ENCODE peak calls at places on chromosomes 11 and 22, in seven cellular contexts. B is stomach, U is GM23338, M is endothelial cell of umbilical vein, Z is transverse colon, E is HCT116, A is upper lobe of left lung. Q is an unnamed sample.

GRCh38 chr11:19530505-19530904 is 182.1 kb upstream of the NAV2 start:
- DNase-seq in B (no peak), M (no peak), Z (no peak), E (no peak), U (no peak), A (no peak), Q (no peak)

GRCh38 chr11:116188350-116188749 is 584.4 kb downstream of the BUD13 start:
- DNase-seq in E (no peak), U (no peak), M (no peak), A (no peak), B (no peak), Z (no peak), Q (no peak)

GRCh38 chr11:64094463-64095223 is 58.9 kb downstream of the FLRT1 start:
- DNase-seq in A (no peak), E (peak), Z (peak), U (no peak), M (peak), B (no peak), Q (peak)

GRCh38 chr11:134524876-134525845 is 113.1 kb upstream of the B3GAT1 start:
- DNase-seq in Z (peak), B (no peak), E (no peak), A (no peak), U (no peak), M (no peak), Q (peak)

GRCh38 chr11:44572431-44572830 is 7.0 kb downstream of the CD82 start:
- DNase-seq in Z (no peak), B (no peak), U (no peak), A (no peak), E (no peak), M (no peak), Q (no peak)

GRCh38 chr11:64048042-64048854 is 12.5 kb downstream of the FLRT1 start:
- DNase-seq in E (no peak), U (no peak), Z (no peak), A (peak), B (no peak), M (no peak), Q (peak)

GRCh38 chr11:92811341-92811740 is 158.1 kb upstream of the MTNR1B start:
- DNase-seq in B (no peak), A (no peak), Z (no peak), U (no peak), E (no peak), M (no peak), Q (no peak)

GRCh38 chr22:20378110-20378509 is 15.8 kb upstream of the ZNF74 start:
- DNase-seq in A (no peak), U (no peak), M (no peak), Z (no peak), E (no peak), B (no peak), Q (no peak)

GRCh38 chr22:26777402-26777801 is 120.0 kb downstream of the MIAT start:
- DNase-seq in B (no peak), Z (no peak), U (peak), A (no peak), E (no peak), M (no peak), Q (no peak)

GRCh38 chr11:31487848-31488247 is 21.6 kb downstream of the IMMP1L start:
- DNase-seq in Z (no peak), E (peak), M (peak), A (no peak), B (no peak), U (peak), Q (no peak)

GRCh38 chr11:24496728-24497396 is at the start of gene LUZP2:
- DNase-seq in A (peak), Z (no peak), E (no peak), B (no peak), M (peak), U (peak), Q (no peak)

GRCh38 chr11:44840526-44840925 is 110.2 kb downstream of the TP53I11 start:
- DNase-seq in Z (no peak), A (no peak), B (no peak), M (no peak), U (no peak), E (no peak), Q (no peak)

GRCh38 chr22:45972091-45972867 is 4.7 kb downstream of the WNT7B start:
- DNase-seq in B (no peak), Z (no peak), E (no peak), U (peak), A (peak), M (no peak), Q (no peak)

GRCh38 chr11:118921929-118922744 is 3.6 kb downstream of the BCL9L start:
- DNase-seq in M (peak), U (peak), E (no peak), A (peak), Z (peak), B (peak), Q (peak)

GRCh38 chr11:2741377-2742131 is 41.8 kb upstream of the KCNQ1OT1 start:
- DNase-seq in Z (no peak), E (no peak), B (no peak), A (peak), U (no peak), M (no peak), Q (peak)

GRCh38 chr11:111331711-111332479 is 33.5 kb downstream of the POU2AF3 start:
- DNase-seq in A (no peak), Z (no peak), U (no peak), B (no peak), E (no peak), M (no peak), Q (peak)

GRCh38 chr22:35435201-35435712 is 35.3 kb downstream of the MCM5 start:
- DNase-seq in M (no peak), A (no peak), E (no peak), U (no peak), Z (no peak), B (no peak), Q (no peak)
- TF ChIP-seq POLR2AphosphoS5 in M (no peak), A (no peak), E (no peak), U (no peak), Z (no peak), B (no peak), Q (no peak)

DNA sequence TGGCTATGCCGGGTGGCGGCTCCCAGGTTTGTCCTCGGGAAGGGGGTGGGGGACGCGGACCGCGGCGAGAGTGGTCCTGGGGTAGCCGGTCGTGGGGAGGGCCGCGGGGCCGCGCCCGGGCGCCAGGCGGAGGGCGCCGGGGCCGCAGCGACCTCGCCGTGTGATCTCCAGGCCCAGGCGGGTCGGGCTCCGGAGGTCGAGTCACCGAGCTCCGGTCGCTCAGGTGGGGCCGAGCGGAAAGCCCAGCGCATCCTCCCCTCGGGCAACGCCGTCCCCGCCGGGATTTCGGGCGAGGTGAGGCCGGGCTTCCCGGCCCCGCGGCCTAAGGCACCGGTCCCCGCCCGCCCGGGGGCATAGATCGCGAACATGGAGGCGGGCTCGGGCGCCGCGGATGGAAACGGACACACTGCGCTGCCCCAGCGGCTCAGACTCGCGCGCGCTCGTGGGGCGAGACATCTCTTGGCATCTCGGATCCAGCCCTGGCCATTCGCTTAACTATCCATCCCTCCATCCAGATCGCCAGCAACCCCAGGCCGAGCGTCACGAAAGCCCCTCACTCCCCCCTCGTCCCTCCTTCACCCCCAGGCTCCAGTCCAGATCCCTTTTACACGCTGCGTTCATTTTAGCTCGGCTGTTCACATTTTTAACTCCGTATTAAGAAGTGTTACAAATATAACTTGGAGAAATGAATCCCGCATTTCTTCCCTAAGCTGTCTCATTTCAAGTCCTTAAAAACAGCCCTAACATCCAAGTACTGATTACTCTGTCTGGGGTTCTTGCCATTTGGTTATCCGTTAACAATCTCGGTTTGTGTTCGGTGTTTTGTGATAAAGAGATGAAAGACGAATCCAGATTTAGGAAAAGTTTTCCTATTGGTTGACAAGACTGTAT is 460 bp downstream of the ZC3H12C start:
- DNase-seq in A (peak), E (peak), M (peak), B (peak), Z (peak), U (peak), Q (peak)
- TF ChIP-seq POLR2AphosphoS5 in A (peak), E (no peak), M (no peak), B (no peak), Z (no peak), U (no peak), Q (peak)

DNA sequence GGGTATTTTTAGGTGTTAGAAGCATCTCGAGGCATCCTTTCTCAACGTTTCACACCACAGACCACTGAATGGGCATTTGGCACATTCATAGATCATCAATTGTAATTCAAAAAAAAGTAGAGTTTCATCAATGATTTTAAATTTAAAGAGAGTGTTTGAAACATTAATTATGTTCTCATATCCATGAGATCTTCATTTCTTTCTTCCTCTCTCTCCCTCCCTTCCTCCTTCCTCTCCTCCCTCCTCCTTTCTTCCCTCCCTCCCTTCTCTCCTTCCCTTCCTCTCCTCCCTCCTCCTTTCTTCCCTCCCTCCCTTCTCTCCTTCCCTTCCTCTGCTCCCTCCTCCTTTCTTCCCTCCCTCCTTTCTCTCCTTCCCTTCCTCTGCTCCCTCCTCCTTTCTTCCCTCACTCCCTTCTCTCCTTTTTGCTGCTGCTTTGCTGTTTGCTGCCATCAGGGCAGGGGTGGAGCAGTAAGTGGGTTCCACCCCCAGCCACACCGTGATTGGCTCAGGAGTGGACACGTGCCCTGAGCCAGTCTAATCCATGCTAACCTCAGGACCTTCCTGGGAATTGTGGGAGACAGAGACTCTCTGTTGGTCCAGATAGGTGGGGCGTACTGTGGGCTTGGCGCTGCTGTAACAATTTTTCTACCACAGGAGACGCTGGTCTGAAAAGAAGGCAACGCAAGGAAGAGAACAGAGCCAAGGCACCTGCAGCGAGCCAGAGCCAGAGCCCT is 33.8 kb upstream of the APOBEC3A start:
- DNase-seq in U (peak), M (peak), A (no peak), Z (peak), B (peak), E (peak), Q (peak)
- TF ChIP-seq POLR2AphosphoS5 in U (no peak), M (no peak), A (peak), Z (peak), B (peak), E (peak), Q (peak)

DNA sequence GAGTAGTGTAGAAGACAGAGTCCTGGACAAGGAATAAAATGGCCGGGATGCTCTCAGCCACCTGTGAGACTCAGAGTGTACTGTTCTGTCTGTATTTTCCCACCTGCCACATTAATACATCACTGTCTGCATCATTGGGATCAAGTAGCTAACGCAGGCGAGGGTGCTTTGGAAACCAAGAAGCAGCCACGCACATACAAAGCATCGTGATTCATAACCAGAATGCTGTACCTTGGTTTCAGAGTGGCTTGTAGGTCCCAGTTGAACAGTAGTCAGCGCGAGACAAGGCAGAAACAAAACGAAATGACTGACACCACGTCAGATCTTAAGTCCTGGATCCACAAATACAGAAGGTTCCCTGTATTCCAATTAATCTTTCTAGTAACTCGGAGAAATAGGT is 198.3 kb downstream of the GRIK4 start:
- DNase-seq in U (no peak), B (no peak), E (no peak), Z (no peak), A (no peak), M (no peak), Q (no peak)
- TF ChIP-seq POLR2AphosphoS5 in U (no peak), B (no peak), E (no peak), Z (no peak), A (no peak), M (no peak), Q (no peak)

Q was measured in sigmoid colon.